ENCODE peak calls at places on chromosome 20, in eight cellular contexts. L is pancreas, H is H1, R is SJSA1, A is sigmoid colon, S is epithelial cell of esophagus, Q is bronchial epithelial cell, O is spleen. N is an unnamed sample.

GRCh38 chr20:50285376-50286173 is 94.9 kb downstream of the CEBPB start:
- DNase-seq in L (no peak), R (peak), Q (no peak), S (no peak), O (no peak), H (no peak), A (peak), N (no peak)

GRCh38 chr20:44746367-44747165 is 901 bp downstream of the KCNK15 start:
- DNase-seq in Q (no peak), L (peak), O (no peak), S (no peak), H (no peak), R (no peak), A (no peak), N (no peak)

GRCh38 chr20:57761413-57761734 is 51.6 kb upstream of the PMEPA1 start:
- DNase-seq in O (no peak), A (peak), R (no peak), S (no peak), H (no peak), Q (no peak), L (no peak), N (no peak)

GRCh38 chr20:18272451-18272850 is 15.9 kb upstream of the ZNF133 start:
- DNase-seq in A (no peak), S (peak), Q (peak), O (no peak), L (no peak), R (no peak), H (no peak), N (no peak)

GRCh38 chr20:37627767-37628130 is 66.1 kb upstream of the CTNNBL1 start:
- DNase-seq in A (no peak), R (no peak), H (no peak), O (no peak), S (peak), L (no peak), Q (no peak), N (no peak)

GRCh38 chr20:33976959-33977358 is 16.8 kb upstream of the RALY start:
- DNase-seq in O (no peak), H (no peak), L (no peak), A (no peak), R (no peak), Q (no peak), S (no peak), N (no peak)

GRCh38 chr20:20791664-20792568 is 79.5 kb upstream of the RALGAPA2 start:
- DNase-seq in H (no peak), R (no peak), S (no peak), A (no peak), Q (no peak), O (no peak), L (no peak), N (no peak)

GRCh38 chr20:46964299-46965123 is 69.9 kb downstream of the EYA2 start:
- DNase-seq in H (no peak), Q (no peak), L (no peak), A (no peak), R (no peak), S (no peak), O (peak), N (no peak)

GRCh38 chr20:676967-677366 is 1.4 kb upstream of the SCRT2 start:
- DNase-seq in S (no peak), O (no peak), L (no peak), R (no peak), H (no peak), A (no peak), Q (no peak), N (no peak)
- H3K4me3 ChIP-seq in S (no peak), O (no peak), L (no peak), R (no peak), H (peak), A (no peak), Q (no peak), N (no peak)

GRCh38 chr20:63016514-63017075 is 9.8 kb upstream of the BHLHE23 start:
- DNase-seq in Q (no peak), L (no peak), S (no peak), A (no peak), R (no peak), H (no peak), O (peak), N (no peak)

GRCh38 chr20:63014287-63014686 is 7.5 kb upstream of the BHLHE23 start:
- DNase-seq in O (no peak), A (no peak), S (no peak), R (no peak), L (no peak), Q (no peak), H (no peak), N (no peak)

GRCh38 chr20:63014710-63015109 is 7.9 kb upstream of the BHLHE23 start:
- DNase-seq in Q (no peak), S (no peak), O (no peak), A (no peak), H (no peak), L (no peak), R (no peak), N (no peak)

GRCh38 chr20:63015665-63016361 is 9.0 kb upstream of the BHLHE23 start:
- DNase-seq in R (no peak), H (no peak), L (no peak), S (no peak), A (no peak), O (peak), Q (no peak), N (no peak)

GRCh38 chr20:63015147-63015664 is 8.4 kb upstream of the BHLHE23 start:
- DNase-seq in Q (no peak), O (no peak), R (no peak), A (no peak), L (no peak), H (no peak), S (no peak), N (no peak)
- H3K4me3 ChIP-seq in Q (no peak), O (no peak), R (no peak), A (no peak), L (no peak), H (no peak), S (no peak), N (no peak)

DNA sequence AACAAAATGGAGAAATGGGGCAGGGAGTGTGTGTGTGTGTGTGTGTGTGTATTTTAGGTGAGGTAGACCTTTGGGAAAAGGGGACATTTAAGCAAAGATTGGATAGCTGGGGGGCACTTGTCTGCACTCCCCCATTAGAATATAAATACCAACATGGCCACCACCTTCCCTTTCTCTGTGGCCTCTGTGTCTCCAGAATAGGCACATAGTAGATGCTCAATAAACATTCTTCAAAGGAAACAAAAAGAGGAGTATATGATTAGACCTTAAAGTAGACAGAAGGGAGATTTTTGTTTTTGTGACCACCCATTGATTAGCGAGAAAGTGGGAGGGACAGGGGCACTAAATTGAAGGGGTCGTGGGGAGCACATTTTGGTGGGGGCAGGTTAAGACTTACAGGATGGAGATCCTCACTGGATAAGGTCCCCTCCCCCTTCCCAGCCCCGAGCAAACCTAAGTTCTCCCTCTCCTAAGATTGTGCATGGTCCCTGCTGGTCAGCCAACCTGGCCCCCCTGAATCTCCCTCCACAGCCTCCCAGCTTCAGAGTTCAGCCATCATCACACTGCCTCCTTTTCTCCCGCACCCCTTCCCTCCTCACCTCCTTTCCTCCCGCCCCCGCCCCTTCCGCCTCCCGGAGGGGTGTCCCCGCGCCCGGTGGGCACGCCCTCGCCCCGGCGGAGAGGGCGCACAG is 514 bp upstream of the TSHZ2 start:
- DNase-seq in Q (no peak), S (no peak), L (peak), A (no peak), O (no peak), H (no peak), R (no peak), N (no peak)
- H3K4me3 ChIP-seq in Q (peak), S (peak), L (peak), A (peak), O (peak), H (peak), R (peak), N (peak)

DNA sequence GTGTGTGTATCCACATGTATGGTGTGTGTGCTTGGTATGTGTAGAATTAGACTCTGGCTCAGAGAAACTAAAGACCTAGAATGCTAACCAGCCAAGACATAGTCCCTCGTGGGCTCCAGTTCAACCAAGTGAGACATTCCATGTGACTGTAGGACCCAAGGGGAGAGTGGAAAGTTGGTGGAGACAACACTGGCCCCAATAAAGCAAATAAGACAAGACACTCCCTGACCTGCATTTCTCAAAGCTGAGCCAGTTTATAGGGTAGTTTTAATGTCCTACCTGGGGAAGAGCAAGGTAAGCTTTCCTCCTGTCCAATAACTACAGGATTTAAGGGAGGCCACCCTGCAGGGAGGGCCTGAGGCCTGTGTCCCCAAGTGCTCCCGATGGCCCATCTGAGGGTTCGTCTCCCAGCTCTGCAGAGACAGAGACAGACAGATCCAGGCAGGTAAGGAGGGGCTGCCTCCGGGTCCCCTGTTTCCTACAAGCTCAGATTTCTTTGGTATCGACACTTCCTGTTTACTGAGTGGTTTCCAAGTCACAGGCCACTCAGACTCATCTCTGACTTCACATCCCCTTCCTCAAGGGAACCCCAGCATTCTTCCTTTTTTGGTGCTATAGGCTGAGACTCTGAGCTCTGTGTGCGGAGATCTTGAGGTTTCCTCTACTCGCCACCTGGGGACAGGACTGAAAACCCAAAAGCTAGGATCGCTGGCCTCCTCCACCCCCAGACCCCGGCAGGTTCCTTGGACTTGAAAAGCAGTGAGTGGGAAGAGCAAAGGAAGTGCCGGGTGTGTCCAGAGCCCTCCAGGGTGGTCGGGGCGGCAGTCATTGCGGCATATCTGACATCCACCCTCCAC is 92.4 kb downstream of the PRND start:
- DNase-seq in Q (peak), S (no peak), O (peak), A (no peak), L (no peak), H (no peak), R (no peak), N (no peak)
- H3K4me3 ChIP-seq in Q (no peak), S (no peak), O (peak), A (no peak), L (peak), H (no peak), R (no peak), N (no peak)

GRCh38 chr20:38873050-38873581 is 53.1 kb upstream of the FAM83D start:
- DNase-seq in H (no peak), R (no peak), O (peak), L (no peak), Q (no peak), S (no peak), A (no peak), N (no peak)
- H3K4me3 ChIP-seq in H (no peak), R (no peak), O (no peak), L (no peak), Q (no peak), S (no peak), A (no peak), N (no peak)

GRCh38 chr20:25197870-25198190 is 2.3 kb downstream of the ENTPD6 start:
- DNase-seq in H (no peak), L (no peak), S (no peak), O (no peak), Q (no peak), R (no peak), A (no peak), N (no peak)
- H3K4me3 ChIP-seq in H (no peak), L (no peak), S (no peak), O (no peak), Q (no peak), R (no peak), A (no peak), N (no peak)

N was measured in skeletal muscle cell.